ENCODE peak calls at places on chromosome 2, in eight cellular contexts. X, F, K, M, O, A, R and W are unnamed samples.
A peak's percentile ranks its signal among the peaks of the same experiment; 100 is the strongest.

GRCh38 chr2:135819211-135819610 is 17.8 kb downstream of the LCT start:
- DNase-seq in A (peak; percentile 33), F (no peak), R (no peak), X (no peak), O (peak; percentile 32), K (no peak), M (no peak), W (no peak)

GRCh38 chr2:146764301-146764700 is 1080.5 kb upstream of the ACVR2A start:
- DNase-seq in X (no peak), M (no peak), A (no peak), F (no peak), K (no peak), R (no peak), O (no peak), W (no peak)

GRCh38 chr2:212548459-212548815 is 9.8 kb upstream of the ERBB4 start:
- DNase-seq in X (no peak), M (no peak), K (peak; percentile 21), F (no peak), R (no peak), O (peak; percentile 50), A (no peak), W (peak; percentile 37)

GRCh38 chr2:240462704-240463273 is 27.3 kb downstream of the GPC1 start:
- DNase-seq in R (no peak), K (no peak), M (peak; percentile 3), O (no peak), X (no peak), A (no peak), F (no peak), W (no peak)

GRCh38 chr2:186709529-186710455 is 15.9 kb downstream of the FAM171B start:
- DNase-seq in M (no peak), F (no peak), X (no peak), K (no peak), A (peak; percentile 40), R (no peak), O (no peak), W (no peak)

GRCh38 chr2:188659656-188660406 is 314.3 kb upstream of the COL3A1 start:
- DNase-seq in M (no peak), F (no peak), R (no peak), A (no peak), K (no peak), X (no peak), O (no peak), W (no peak)

GRCh38 chr2:170369894-170370293 is 191.9 kb downstream of the MYO3B start:
- DNase-seq in M (no peak), A (no peak), X (no peak), K (no peak), O (peak; percentile 18), R (no peak), F (no peak), W (no peak)

GRCh38 chr2:152405206-152406118 is 70.5 kb downstream of the FMNL2 start:
- DNase-seq in F (peak; percentile 23), O (no peak), M (peak; percentile 47), X (no peak), A (no peak), R (peak; percentile 67), K (peak; percentile 10), W (no peak)

GRCh38 chr2:109364212-109364611 is 235.2 kb downstream of the SH3RF3 start:
- DNase-seq in F (no peak), K (no peak), M (no peak), A (no peak), R (no peak), X (no peak), O (no peak), W (no peak)

GRCh38 chr2:40244251-40245010 is 207.5 kb downstream of the SLC8A1 start:
- DNase-seq in M (peak; percentile 7), X (peak; percentile 27), K (peak; percentile 53), R (no peak), F (peak; percentile 65), A (peak; percentile 55), O (peak; percentile 84), W (peak; percentile 65)

GRCh38 chr2:146992057-146992456 is 852.8 kb upstream of the ACVR2A start:
- DNase-seq in K (no peak), X (no peak), M (no peak), F (no peak), A (no peak), O (no peak), R (no peak), W (no peak)

GRCh38 chr2:224343226-224343625 is 58.7 kb downstream of the FAM124B start:
- DNase-seq in R (no peak), X (no peak), O (peak; percentile 44), F (no peak), M (no peak), K (no peak), A (no peak), W (no peak)

GRCh38 chr2:224345492-224345891 is 56.4 kb downstream of the FAM124B start:
- DNase-seq in R (no peak), F (no peak), X (no peak), M (no peak), K (no peak), A (no peak), O (no peak), W (no peak)

GRCh38 chr2:224350703-224351102 is 51.2 kb downstream of the FAM124B start:
- DNase-seq in A (no peak), K (no peak), F (no peak), O (no peak), R (no peak), M (no peak), X (no peak), W (no peak)

GRCh38 chr2:224347181-224348051 is 54.5 kb downstream of the FAM124B start:
- DNase-seq in K (no peak), R (no peak), M (no peak), A (no peak), X (no peak), O (no peak), F (no peak), W (no peak)
- TF ChIP-seq CTCF in K (no peak), R (no peak), M (no peak), A (no peak), X (no peak), O (no peak), F (no peak), W (no peak)

DNA sequence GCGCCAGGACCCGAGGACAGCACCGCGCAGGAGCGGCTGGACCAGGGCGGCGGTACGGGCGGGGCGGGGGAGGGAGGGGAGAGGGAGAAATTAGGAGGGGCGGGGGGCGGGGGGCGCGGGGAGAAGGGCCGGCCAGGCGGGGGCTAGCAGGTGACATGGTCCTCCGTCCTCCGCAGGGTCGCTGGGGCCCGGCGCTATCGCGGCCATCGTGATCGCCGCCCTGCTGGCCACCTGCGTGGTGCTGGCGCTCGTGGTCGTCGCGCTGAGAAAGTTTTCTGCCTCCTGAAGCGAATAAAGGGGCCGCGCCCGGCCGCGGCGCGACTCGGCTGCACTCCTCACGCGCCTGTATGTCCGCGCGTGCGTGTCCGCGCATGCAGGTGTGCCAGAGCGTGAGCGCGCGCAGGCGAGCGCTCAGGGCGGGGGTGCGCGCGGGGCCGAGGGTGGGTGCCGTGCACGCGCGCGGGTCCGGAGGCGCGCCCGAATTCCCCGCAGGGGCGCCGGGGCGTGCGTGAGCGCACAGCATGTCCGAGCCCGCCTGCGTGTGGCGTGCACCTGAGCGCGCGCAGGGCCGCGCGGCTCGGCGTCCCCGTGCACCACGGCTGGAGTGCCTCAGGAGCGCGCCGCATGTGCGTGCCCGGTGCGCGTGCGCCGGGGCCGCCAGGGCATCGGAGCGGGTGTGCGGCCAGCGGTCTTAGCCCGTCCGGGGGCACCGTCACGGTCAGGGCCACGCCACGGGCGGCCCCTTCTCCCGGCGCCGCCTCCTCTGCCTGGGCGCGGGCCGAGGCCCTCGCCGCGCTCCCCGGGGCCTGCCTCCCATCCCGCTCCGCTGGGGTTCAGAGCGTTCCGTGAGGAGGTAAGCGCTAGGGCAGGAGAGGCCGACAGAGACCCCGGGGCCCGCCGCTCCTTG is 6.3 kb downstream of the SNORC start:
- DNase-seq in R (peak; percentile 31), A (no peak), F (peak; percentile 56), K (peak; percentile 38), O (peak; percentile 70), M (peak; percentile 39), X (peak; percentile 70), W (no peak)
- TF ChIP-seq CTCF in R (peak; percentile 36), A (peak; percentile 20), F (no peak), K (peak; percentile 18), O (peak; percentile 51), M (no peak), X (peak; percentile 17), W (peak; percentile 1)

GRCh38 chr2:144330951-144331651 is 188.8 kb downstream of the ZEB2 start:
- DNase-seq in M (no peak), K (no peak), X (peak; percentile 2), F (no peak), A (no peak), O (no peak), R (no peak), W (no peak)

GRCh38 chr2:144332356-144333143 is 187.4 kb downstream of the ZEB2 start:
- DNase-seq in X (peak; percentile 89), R (no peak), A (peak; percentile 90), M (peak; percentile 78), F (peak; percentile 85), O (peak; percentile 96), K (peak; percentile 86), W (peak; percentile 82)

GRCh38 chr2:144329472-144329871 is 190.4 kb downstream of the ZEB2 start:
- DNase-seq in O (no peak), M (no peak), K (no peak), F (no peak), A (no peak), X (no peak), R (no peak), W (no peak)

GRCh38 chr2:144333144-144333555 is 186.8 kb downstream of the ZEB2 start:
- DNase-seq in A (no peak), F (no peak), R (no peak), O (no peak), X (no peak), K (no peak), M (no peak), W (no peak)

DNA sequence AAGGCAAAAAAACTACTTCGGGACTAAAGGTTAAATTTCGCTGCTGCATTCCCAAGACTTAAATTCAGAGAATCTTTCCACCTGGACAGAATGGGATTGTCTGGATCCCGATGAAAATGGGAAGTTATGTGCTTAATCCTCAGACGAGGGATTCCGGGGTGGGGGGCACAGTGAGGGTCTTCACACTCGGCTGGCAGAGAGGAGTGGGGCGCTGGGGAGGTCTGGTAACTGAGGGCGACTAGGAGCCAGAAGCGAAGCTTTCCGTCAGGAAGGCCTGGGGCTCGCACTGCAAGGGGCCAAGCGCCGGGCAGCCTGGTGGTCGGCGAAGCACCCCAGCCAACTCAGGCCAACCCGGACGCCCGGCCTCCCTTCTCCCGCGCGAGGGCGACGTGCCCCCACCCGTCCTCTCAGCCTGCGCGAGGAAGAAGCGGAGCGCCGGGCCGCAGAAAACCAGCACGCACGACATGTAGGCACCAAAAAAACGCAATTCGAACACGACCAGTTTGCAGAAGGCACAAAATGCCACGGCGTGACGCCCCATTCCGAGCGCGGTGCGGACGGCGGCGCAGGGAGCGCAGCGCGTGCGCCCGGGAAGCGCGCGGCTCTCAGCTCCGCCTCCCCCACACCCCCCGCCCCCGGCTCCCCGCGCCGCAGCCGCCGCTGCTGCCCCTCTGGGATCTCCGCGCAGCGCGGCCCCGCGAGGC is 188.1 kb downstream of the ZEB2 start:
- DNase-seq in K (peak; percentile 66), X (no peak), F (peak; percentile 68), M (peak; percentile 35), R (no peak), A (peak; percentile 77), O (peak; percentile 62), W (no peak)
- TF ChIP-seq CTCF in K (no peak), X (no peak), F (no peak), M (no peak), R (peak; percentile 37), A (no peak), O (peak; percentile 18), W (no peak)

GRCh38 chr2:63698825-63699548 is 110.2 kb downstream of the MDH1 start:
- DNase-seq in K (peak; percentile 6), F (peak; percentile 67), A (no peak), X (no peak), M (peak; percentile 11), R (no peak), O (peak; percentile 63), W (peak; percentile 12)
- TF ChIP-seq CTCF in K (no peak), F (no peak), A (peak; percentile 27), X (no peak), M (no peak), R (peak; percentile 62), O (peak; percentile 64), W (peak; percentile 61)